ENCODE peak calls at places on chromosomes 2 and 18, in five cellular contexts. X, O, A, S and U are unnamed samples.

GRCh38 chr2:241774419-241775222 is 2.0 kb upstream of the GAL3ST2 start:
- DNase-seq in O (peak; percentile 8), S (no peak), A (no peak), X (no peak), U (peak; percentile 19)

GRCh38 chr18:37710731-37711130 is 145.1 kb upstream of the CELF4 start:
- DNase-seq in X (no peak), A (no peak), S (no peak), O (no peak), U (no peak)

GRCh38 chr2:47654790-47655562 is 128.0 kb upstream of the MSH6 start:
- DNase-seq in O (no peak), S (no peak), X (no peak), A (no peak), U (no peak)

GRCh38 chr2:182020319-182021055 is 34.8 kb downstream of the PPP1R1C start:
- DNase-seq in X (no peak), A (no peak), O (no peak), S (no peak), U (no peak)

GRCh38 chr18:24231773-24232735 is 93.2 kb downstream of the CABYR start:
- DNase-seq in S (no peak), O (no peak), A (no peak), X (no peak), U (no peak)

GRCh38 chr18:59054892-59055291 is 84.8 kb upstream of the SEC11C start:
- DNase-seq in S (no peak), O (no peak), A (no peak), X (no peak), U (no peak)

GRCh38 chr18:76252880-76253279 is 242.2 kb downstream of the ZNF516 start:
- DNase-seq in X (peak; percentile 33), S (no peak), A (no peak), O (no peak), U (no peak)

GRCh38 chr2:130787841-130788240 is 32.5 kb downstream of the AMER3 start:
- DNase-seq in A (no peak), S (no peak), O (no peak), X (no peak), U (no peak)

GRCh38 chr18:62324917-62325805 is at the start of gene TNFRSF11A:
- DNase-seq in A (no peak), S (peak; percentile 67), X (peak; percentile 56), O (peak; percentile 57), U (peak; percentile 43)

GRCh38 chr2:145751634-145752033 is 1231.7 kb upstream of the ZEB2 start:
- DNase-seq in X (peak; percentile 92), S (peak; percentile 32), O (no peak), A (no peak), U (no peak)

GRCh38 chr2:237424544-237424943 is 10.6 kb upstream of the COL6A3 start:
- DNase-seq in S (no peak), O (no peak), A (no peak), X (no peak), U (no peak)

GRCh38 chr2:46684661-46685060 is 205.3 kb downstream of the TMEM247 start:
- DNase-seq in O (no peak), S (no peak), A (no peak), X (no peak), U (no peak)

GRCh38 chr2:241316825-241317224 is 1.1 kb downstream of the SEPTIN2 start:
- DNase-seq in X (no peak), A (no peak), O (no peak), S (no peak), U (no peak)

GRCh38 chr2:1551905-1552304 is 138.6 kb downstream of the TPO start:
- DNase-seq in O (no peak), A (no peak), X (no peak), S (no peak), U (no peak)

GRCh38 chr2:122514451-122514996 is 759.1 kb downstream of the TSN start:
- DNase-seq in S (no peak), A (no peak), O (no peak), X (no peak), U (no peak)

GRCh38 chr2:220708366-220708765 is 863.7 kb downstream of the EPHA4 start:
- DNase-seq in O (no peak), A (no peak), S (no peak), X (no peak), U (no peak)

GRCh38 chr2:149657393-149657792 is 69.8 kb upstream of the MMADHC start:
- DNase-seq in A (no peak), S (no peak), X (no peak), O (no peak), U (no peak)